ENCODE peak calls at places on chromosomes 12 and 14, in four cellular contexts. H, N, Y and K are unnamed samples.
A peak's percentile ranks its signal among the peaks of the same experiment; 100 is the strongest.

GRCh38 chr14:100442036-100442435 is 118.9 kb downstream of the SLC25A47 start:
- DNase-seq in H (no peak), N (no peak), Y (no peak), K (no peak)

GRCh38 chr12:120399531-120399930 is 30.6 kb upstream of the MSI1 start:
- DNase-seq in H (peak; percentile 79), N (peak; percentile 47), Y (no peak), K (no peak)

GRCh38 chr14:71891970-71892369 is 40.3 kb upstream of the RGS6 start:
- DNase-seq in H (no peak), N (no peak), Y (no peak), K (no peak)

GRCh38 chr12:53049582-53050318 is at the start of gene TNS2:
- DNase-seq in H (peak; percentile 89), N (peak; percentile 61), Y (no peak), K (peak; percentile 92)

GRCh38 chr12:12784911-12785814 is at the start of gene APOLD1:
- DNase-seq in H (no peak), N (no peak), Y (peak; percentile 7), K (no peak)

GRCh38 chr12:99960312-99960711 is 24.4 kb downstream of the ANKS1B start:
- DNase-seq in H (peak; percentile 24), N (peak; percentile 46), Y (no peak), K (no peak)

GRCh38 chr12:76450690-76451089 is 102.5 kb upstream of the BBS10 start:
- DNase-seq in H (peak; percentile 35), N (peak; percentile 82), Y (no peak), K (no peak)

GRCh38 chr14:38207342-38207741 is 362 bp upstream of the SSTR1 start:
- DNase-seq in H (no peak), N (no peak), Y (no peak), K (no peak)

GRCh38 chr12:52371716-52372115 is 4.4 kb upstream of the KRT85 start:
- DNase-seq in H (no peak), N (no peak), Y (no peak), K (no peak)

GRCh38 chr12:67720383-67720856 is 71.9 kb downstream of the DYRK2 start:
- DNase-seq in H (peak; percentile 83), N (peak; percentile 78), Y (no peak), K (no peak)

GRCh38 chr12:80938397-80938796 is 663 bp upstream of the LIN7A start:
- DNase-seq in H (no peak), N (no peak), Y (no peak), K (no peak)

GRCh38 chr12:68290126-68290525 is 36.7 kb upstream of the IL22 start:
- DNase-seq in H (no peak), N (no peak), Y (no peak), K (no peak)

GRCh38 chr12:49357099-49357678 is 10.1 kb upstream of the SPATS2 start:
- DNase-seq in H (peak; percentile 85), N (peak; percentile 85), Y (peak; percentile 32), K (no peak)

GRCh38 chr14:49545071-49545470 is 41.1 kb downstream of the RPS29 start:
- DNase-seq in H (no peak), N (no peak), Y (no peak), K (no peak)

GRCh38 chr14:105499256-105500035 is 8.4 kb downstream of the TEDC1 start:
- DNase-seq in H (no peak), N (no peak), Y (no peak), K (peak; percentile 90)

GRCh38 chr12:77979597-77980250 is 149.0 kb downstream of the NAV3 start:
- DNase-seq in H (no peak), N (no peak), Y (no peak), K (no peak)

GRCh38 chr14:28294834-28295440 is 471.6 kb upstream of the FOXG1 start:
- DNase-seq in H (peak; percentile 45), N (peak; percentile 60), Y (no peak), K (no peak)

GRCh38 chr12:124338448-124338847 is 43.6 kb downstream of the RFLNA start:
- DNase-seq in H (no peak), N (no peak), Y (no peak), K (no peak)

GRCh38 chr14:104518659-104519350 is 60.8 kb upstream of the C14orf180 start:
- DNase-seq in H (no peak), N (no peak), Y (peak; percentile 17), K (no peak)

GRCh38 chr14:48253020-48253419 is 577.6 kb upstream of the MDGA2 start:
- DNase-seq in H (no peak), N (no peak), Y (no peak), K (no peak)

GRCh38 chr12:10140001-10140400 is 10.0 kb upstream of the CLEC7A start:
- DNase-seq in H (peak; percentile 49), N (peak; percentile 63), Y (no peak), K (no peak)

GRCh38 chr14:22433059-22433458 is 156.0 kb downstream of the DAD1 start:
- DNase-seq in H (no peak), N (no peak), Y (no peak), K (no peak)

DNA sequence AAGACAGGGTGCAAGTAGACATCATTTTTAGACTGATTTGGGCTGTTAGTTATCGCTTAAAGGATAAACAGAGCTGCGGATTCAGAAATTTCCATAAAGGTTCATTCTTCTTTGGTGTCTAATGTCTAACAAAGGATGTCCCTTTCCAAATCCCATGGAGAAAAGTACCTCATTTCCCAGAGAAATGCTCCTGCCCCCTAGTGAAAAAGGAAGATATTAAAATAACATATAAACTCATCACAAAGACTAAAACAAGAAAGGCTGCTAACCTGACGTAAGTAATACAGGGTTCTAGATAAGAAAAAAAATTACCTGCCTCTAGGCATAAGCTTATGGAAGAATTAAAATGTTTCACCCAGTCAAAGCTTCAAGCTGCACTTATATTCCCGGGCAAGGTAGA is 22.8 kb downstream of the ARMH4 start:
- DNase-seq in H (no peak), N (peak; percentile 46), Y (no peak), K (no peak)
- TF ChIP-seq CTCF in H (peak; percentile 15), N (peak; percentile 81), Y (no peak), K (peak; percentile 53)

GRCh38 chr14:37198273-37198598 is 499 bp downstream of the MIPOL1 start:
- DNase-seq in H (no peak), N (no peak), Y (no peak), K (no peak)

GRCh38 chr14:37195327-37195726 is 2.4 kb upstream of the MIPOL1 start:
- DNase-seq in H (peak; percentile 62), N (peak; percentile 91), Y (no peak), K (no peak)

GRCh38 chr14:37196604-37197420 is 925 bp upstream of the MIPOL1 start:
- DNase-seq in H (no peak), N (peak; percentile 26), Y (no peak), K (no peak)

GRCh38 chr14:37198907-37199306 is 1.2 kb downstream of the MIPOL1 start:
- DNase-seq in H (no peak), N (no peak), Y (no peak), K (no peak)

GRCh38 chr14:37197421-37198272 is at the start of gene MIPOL1:
- DNase-seq in H (peak; percentile 97), N (peak; percentile 93), Y (no peak), K (peak; percentile 92)
- TF ChIP-seq CTCF in H (no peak), N (peak; percentile 67), Y (no peak), K (peak; percentile 74)

GRCh38 chr14:68937790-68938514 is 41.1 kb downstream of the ACTN1 start:
- DNase-seq in H (no peak), N (no peak), Y (peak; percentile 59), K (peak; percentile 82)
- TF ChIP-seq CTCF in H (peak; percentile 4), N (peak; percentile 27), Y (peak; percentile 19), K (peak; percentile 65)

GRCh38 chr14:52397844-52398243 is 83.7 kb downstream of the PTGER2 start:
- DNase-seq in H (peak; percentile 87), N (no peak), Y (no peak), K (no peak)
- TF ChIP-seq CTCF in H (no peak), N (no peak), Y (no peak), K (no peak)

DNA sequence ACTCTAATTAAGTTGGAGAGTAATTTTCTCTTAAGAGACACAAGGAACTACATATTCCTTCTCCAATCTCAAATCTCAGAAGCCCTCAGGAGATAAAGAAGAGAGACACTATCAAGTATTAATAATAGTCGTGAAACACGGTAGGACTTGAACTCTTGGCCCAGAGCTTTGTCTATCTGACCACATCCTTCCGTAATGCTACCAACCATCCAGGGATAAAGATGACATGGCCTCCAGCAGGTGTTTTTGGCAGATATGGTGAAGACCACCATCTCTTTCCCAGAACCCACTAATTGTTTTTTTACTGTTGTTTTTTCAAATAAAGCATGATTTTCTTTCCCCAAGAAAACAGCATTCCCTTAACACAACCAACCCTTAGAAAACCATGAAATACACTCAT is 3.4 kb downstream of the ZNF384 start:
- DNase-seq in H (no peak), N (no peak), Y (no peak), K (no peak)
- TF ChIP-seq CTCF in H (no peak), N (no peak), Y (no peak), K (no peak)